ENCODE peak calls at places on chromosomes 3 and 15, in nine cellular contexts. D is AG04449; P is CD8-positive, alpha-beta T cell; M is cardiac muscle cell; E is GM06990; H is IMR-90; K is suprapubic skin; Q is testis; L is upper lobe of left lung. Z is an unnamed sample.

GRCh38 chr15:83106994-83107840 is at the start of gene TM6SF1:
- DNase-seq in D (no peak), E (peak), H (no peak), K (no peak), P (peak), Q (peak), L (peak), M (no peak), Z (no peak)

GRCh38 chr3:45244356-45244755 is 18.3 kb upstream of the TMEM158 start:
- DNase-seq in K (no peak), P (no peak), L (no peak), H (no peak), E (no peak), M (no peak), D (no peak), Q (no peak), Z (no peak)

GRCh38 chr3:48222616-48223513 is at the start of gene CAMP:
- DNase-seq in M (peak), E (peak), Q (peak), D (no peak), P (no peak), H (peak), K (no peak), L (no peak), Z (no peak)

GRCh38 chr3:141174683-141175082 is 56.9 kb upstream of the PXYLP1 start:
- DNase-seq in E (no peak), P (no peak), D (no peak), K (no peak), H (no peak), Q (no peak), M (no peak), L (peak), Z (no peak)

GRCh38 chr15:39506146-39506545 is 74.7 kb upstream of the THBS1 start:
- DNase-seq in E (no peak), D (no peak), Q (no peak), H (peak), L (no peak), M (peak), P (no peak), K (no peak), Z (no peak)

GRCh38 chr3:141875893-141876380 is 506 bp upstream of the ATP1B3 start:
- DNase-seq in K (peak), L (no peak), P (peak), H (peak), M (peak), Q (peak), E (no peak), D (no peak), Z (no peak)

GRCh38 chr3:52534281-52535183 is 875 bp upstream of the NT5DC2 start:
- DNase-seq in M (peak), E (peak), L (peak), P (peak), Q (no peak), D (no peak), H (peak), K (peak), Z (peak)

GRCh38 chr15:70596354-70597055 is 166.9 kb downstream of the UACA start:
- DNase-seq in Q (no peak), L (no peak), D (peak), E (no peak), H (peak), K (no peak), M (peak), P (no peak), Z (no peak)

GRCh38 chr3:188421151-188421821 is 267.3 kb downstream of the LPP start:
- DNase-seq in P (no peak), K (no peak), H (peak), E (no peak), L (no peak), Q (no peak), D (peak), M (peak), Z (no peak)

GRCh38 chr3:14203521-14204079 is 25.0 kb downstream of the LSM3 start:
- DNase-seq in M (peak), P (peak), D (peak), Q (peak), L (no peak), H (peak), K (no peak), E (no peak), Z (peak)

GRCh38 chr15:44676676-44677075 is 13.2 kb upstream of the SPG11 start:
- DNase-seq in H (no peak), E (no peak), L (no peak), M (no peak), K (no peak), Q (no peak), D (no peak), P (peak), Z (no peak)

GRCh38 chr3:40304352-40304751 is 5.2 kb upstream of the EIF1B start:
- DNase-seq in K (no peak), P (no peak), L (no peak), D (no peak), Q (no peak), E (no peak), M (no peak), H (no peak), Z (no peak)

GRCh38 chr3:58383904-58384303 is 49.7 kb downstream of the PDHB start:
- DNase-seq in P (no peak), E (no peak), Q (no peak), M (peak), D (peak), K (no peak), L (no peak), H (peak), Z (no peak)

GRCh38 chr15:47764666-47765065 is 47.4 kb downstream of the SEMA6D start:
- DNase-seq in D (no peak), E (no peak), Q (no peak), K (no peak), P (no peak), M (no peak), H (no peak), L (no peak), Z (no peak)

GRCh38 chr3:55661141-55661540 is 174.0 kb upstream of the WNT5A start:
- DNase-seq in L (no peak), D (no peak), E (peak), P (no peak), H (no peak), M (no peak), K (no peak), Q (no peak), Z (no peak)

GRCh38 chr3:41418961-41419691 is 219.8 kb downstream of the CTNNB1 start:
- DNase-seq in L (no peak), E (no peak), Q (no peak), D (peak), K (no peak), M (peak), P (no peak), H (peak), Z (no peak)

GRCh38 chr3:8784676-8785435 is 15.4 kb upstream of the OXTR start:
- DNase-seq in P (no peak), L (no peak), D (no peak), Q (no peak), H (no peak), M (no peak), E (no peak), K (no peak), Z (no peak)

GRCh38 chr3:139281096-139281495 is 62.7 kb upstream of the MRPS22 start:
- DNase-seq in H (no peak), P (no peak), K (no peak), L (no peak), M (no peak), Q (no peak), E (no peak), D (no peak), Z (no peak)

GRCh38 chr3:11603628-11604027 is 40.1 kb downstream of the VGLL4 start:
- DNase-seq in K (peak), Q (no peak), D (peak), H (peak), P (no peak), M (peak), L (no peak), E (no peak), Z (no peak)

GRCh38 chr3:69032137-69032536 is 18.7 kb upstream of the EOGT start:
- DNase-seq in H (peak), Q (no peak), D (no peak), M (peak), E (no peak), P (no peak), L (no peak), K (no peak), Z (no peak)

GRCh38 chr3:188296761-188297689 is 143.1 kb downstream of the LPP start:
- DNase-seq in L (no peak), H (peak), Q (no peak), P (no peak), M (peak), D (no peak), E (no peak), K (no peak), Z (no peak)

GRCh38 chr15:48170981-48171380 is 7.1 kb downstream of the MYEF2 start:
- DNase-seq in Q (no peak), P (no peak), D (no peak), H (no peak), E (no peak), M (no peak), K (no peak), L (no peak), Z (no peak)

GRCh38 chr3:35677797-35678196 is 38.5 kb downstream of the ARPP21 start:
- DNase-seq in D (no peak), E (no peak), P (no peak), L (no peak), Q (no peak), M (peak), H (no peak), K (no peak), Z (no peak)

GRCh38 chr15:64930019-64930652 is 18.4 kb downstream of the ANKDD1A start:
- DNase-seq in L (no peak), M (no peak), E (no peak), Q (no peak), H (no peak), D (no peak), K (peak), P (no peak), Z (no peak)

GRCh38 chr15:89428246-89428645 is 68.1 kb downstream of the RHCG start:
- DNase-seq in Q (no peak), K (no peak), M (no peak), L (no peak), H (no peak), D (no peak), P (no peak), E (no peak), Z (no peak)

GRCh38 chr3:181622365-181622764 is 89.4 kb upstream of the SOX2 start:
- DNase-seq in Q (no peak), M (peak), L (no peak), P (no peak), H (no peak), D (no peak), K (no peak), E (no peak), Z (no peak)

GRCh38 chr3:140994316-140994715 is 52.7 kb downstream of the SLC25A36 start:
- DNase-seq in E (no peak), K (no peak), H (no peak), D (no peak), P (no peak), Q (no peak), M (no peak), L (no peak), Z (no peak)

GRCh38 chr15:60134609-60135008 is 130.5 kb downstream of the FOXB1 start:
- DNase-seq in Q (peak), K (no peak), E (no peak), M (no peak), L (no peak), H (no peak), P (no peak), D (no peak), Z (no peak)

GRCh38 chr15:40313531-40314398 is 6.0 kb upstream of the PLCB2 start:
- DNase-seq in M (no peak), P (peak), Q (peak), D (no peak), H (no peak), L (no peak), K (no peak), E (no peak), Z (no peak)

DNA sequence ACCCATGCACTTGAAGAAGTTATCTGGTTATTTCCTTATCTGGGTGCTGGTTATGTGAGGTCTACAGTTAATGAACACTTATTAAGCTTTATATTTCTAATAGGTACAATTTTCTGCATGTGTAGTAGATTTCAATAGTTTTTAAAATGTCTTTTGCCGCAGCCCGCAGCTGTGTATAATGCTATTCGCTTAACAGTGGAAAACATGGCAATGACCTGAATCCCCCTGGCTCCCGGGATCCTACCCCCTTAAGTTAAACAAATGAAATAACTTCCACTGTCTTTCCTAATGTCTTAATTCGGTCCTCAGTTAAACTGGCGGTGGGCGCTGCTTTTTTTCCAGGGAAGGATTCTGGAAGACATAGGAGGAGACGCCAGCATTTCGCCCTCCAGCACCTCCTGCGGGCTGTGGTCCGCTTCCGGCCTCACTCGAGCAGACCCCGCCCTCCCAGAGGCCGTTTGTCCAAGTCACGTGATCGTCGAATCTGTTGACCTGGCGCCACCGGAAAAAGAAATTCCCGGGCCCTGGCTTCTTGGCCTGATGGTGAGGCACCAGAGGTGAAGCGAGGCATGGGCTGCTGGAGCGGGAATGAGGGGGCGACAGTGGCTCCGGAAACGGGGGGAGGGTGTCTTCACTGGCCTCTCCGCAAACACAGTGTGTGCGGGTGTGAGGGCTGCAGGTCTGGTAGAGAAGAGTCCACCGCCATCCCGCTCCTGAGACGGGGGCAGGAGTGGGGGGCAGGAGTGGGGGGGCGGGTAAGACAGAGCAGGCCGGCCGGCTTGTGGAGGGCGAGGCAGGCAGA is 45.6 kb upstream of the CSPG4 start:
- DNase-seq in H (peak), P (peak), Q (peak), K (peak), L (peak), D (no peak), M (peak), E (peak), Z (peak)
- TF ChIP-seq CTCF in H (peak), P (no peak), Q (no peak), K (peak), L (no peak), D (peak), M (peak), E (peak), Z (peak)

DNA sequence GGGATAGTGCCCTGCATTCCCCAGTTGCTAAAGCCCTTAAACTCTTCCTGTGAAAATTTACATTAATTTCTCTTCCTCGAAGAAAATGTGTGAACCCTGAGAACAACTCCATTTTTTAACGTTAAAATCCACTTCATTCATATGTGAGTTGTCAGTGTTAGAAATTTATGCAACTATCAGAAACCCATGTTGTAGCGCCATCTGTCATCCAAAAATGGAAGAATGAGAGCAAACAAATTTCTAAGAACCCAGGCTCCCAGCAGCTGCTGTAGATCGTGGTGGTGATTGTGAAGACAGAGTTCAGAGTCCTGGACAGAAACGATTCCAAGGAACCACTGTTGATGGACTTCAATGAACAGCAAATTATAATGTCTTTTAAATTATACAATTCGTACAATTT is 179.7 kb upstream of the NDN start:
- DNase-seq in H (no peak), L (no peak), D (no peak), P (no peak), Q (no peak), E (no peak), M (peak), K (no peak), Z (no peak)
- TF ChIP-seq CTCF in H (peak), L (peak), D (no peak), P (no peak), Q (peak), E (no peak), M (peak), K (no peak), Z (peak)

DNA sequence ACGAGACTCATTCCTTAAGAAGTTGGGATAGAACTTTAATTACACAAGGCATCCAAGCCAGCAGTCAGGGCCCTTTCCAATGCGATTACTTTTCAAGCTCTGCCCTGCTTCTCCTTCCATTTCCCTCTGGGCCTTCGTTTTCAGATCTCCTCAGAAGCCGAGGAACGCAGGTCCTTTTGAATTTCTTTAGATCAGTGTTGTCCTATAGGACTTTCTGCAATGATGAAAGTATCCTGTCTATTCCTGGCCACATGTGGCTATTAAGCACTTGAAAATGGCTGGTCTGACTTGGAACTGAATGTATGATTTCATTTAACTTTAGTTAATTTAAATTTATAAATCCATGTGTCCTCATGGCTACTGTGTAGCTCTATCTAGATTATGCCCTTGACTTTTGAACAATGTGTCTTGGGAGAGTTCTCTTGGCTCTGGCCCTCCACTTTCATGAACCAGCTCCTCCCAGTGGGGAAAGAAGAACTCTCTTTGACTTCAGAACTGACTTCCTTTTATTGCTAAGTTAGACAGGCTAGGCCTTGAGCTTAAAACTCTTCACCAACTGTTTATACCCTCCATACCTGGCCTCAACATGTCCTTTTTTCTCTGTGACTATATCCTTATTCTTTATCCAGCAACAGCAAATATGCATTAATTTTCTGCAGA is 22.7 kb downstream of the TGFBR2 start:
- DNase-seq in L (no peak), P (no peak), M (peak), Q (peak), K (no peak), E (no peak), D (no peak), H (no peak), Z (no peak)
- TF ChIP-seq CTCF in L (peak), P (peak), M (peak), Q (no peak), K (peak), E (peak), D (no peak), H (no peak), Z (no peak)

DNA sequence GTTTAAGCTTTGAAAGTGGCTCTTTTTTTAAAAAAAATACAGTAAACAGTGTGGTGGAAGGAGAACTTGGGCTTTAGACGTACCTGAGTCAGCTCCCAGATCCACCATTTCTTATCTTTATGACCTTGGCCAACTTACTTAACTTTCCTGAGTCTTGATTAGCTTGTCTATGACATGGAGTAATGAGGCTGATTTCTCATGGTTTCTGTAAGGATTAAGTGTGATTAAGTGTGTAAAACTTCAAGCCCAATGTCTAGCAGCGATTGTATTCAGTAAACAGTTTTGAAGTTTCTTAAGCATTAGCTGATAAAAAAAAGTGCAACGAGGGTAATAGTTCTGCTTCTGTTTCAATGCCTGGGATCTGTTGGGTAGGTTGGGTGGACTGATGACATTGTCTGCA is 10.8 kb downstream of the TRPM1 start:
- DNase-seq in Q (no peak), D (no peak), L (no peak), P (no peak), H (no peak), E (no peak), K (no peak), M (no peak), Z (no peak)
- TF ChIP-seq CTCF in Q (no peak), D (no peak), L (no peak), P (no peak), H (no peak), E (no peak), K (no peak), M (no peak), Z (no peak)

GRCh38 chr3:46851364-46852328 is 11.6 kb downstream of the MYL3 start:
- DNase-seq in L (no peak), P (no peak), D (no peak), H (no peak), Q (peak), K (peak), M (no peak), E (no peak), Z (no peak)
- TF ChIP-seq CTCF in L (no peak), P (no peak), D (no peak), H (no peak), Q (no peak), K (no peak), M (no peak), E (no peak), Z (no peak)

GRCh38 chr3:131701153-131701791 is 198.5 kb upstream of the MRPL3 start:
- DNase-seq in K (no peak), P (no peak), D (no peak), M (no peak), H (no peak), E (no peak), L (no peak), Q (no peak), Z (no peak)
- TF ChIP-seq CTCF in K (no peak), P (no peak), D (no peak), M (no peak), H (no peak), E (no peak), L (no peak), Q (no peak), Z (no peak)

GRCh38 chr3:113769551-113769950 is 22.7 kb downstream of the ATP6V1A start:
- DNase-seq in H (peak), Q (no peak), D (no peak), E (no peak), L (no peak), P (no peak), K (no peak), M (peak), Z (no peak)
- TF ChIP-seq CTCF in H (peak), Q (no peak), D (no peak), E (no peak), L (no peak), P (no peak), K (no peak), M (no peak), Z (no peak)

GRCh38 chr15:100932676-100933348 is 13.7 kb downstream of the LRRK1 start:
- DNase-seq in D (no peak), E (no peak), Q (no peak), H (no peak), M (no peak), L (no peak), K (no peak), P (no peak), Z (no peak)
- TF ChIP-seq CTCF in D (no peak), E (no peak), Q (no peak), H (no peak), M (no peak), L (no peak), K (no peak), P (no peak), Z (no peak)

DNA sequence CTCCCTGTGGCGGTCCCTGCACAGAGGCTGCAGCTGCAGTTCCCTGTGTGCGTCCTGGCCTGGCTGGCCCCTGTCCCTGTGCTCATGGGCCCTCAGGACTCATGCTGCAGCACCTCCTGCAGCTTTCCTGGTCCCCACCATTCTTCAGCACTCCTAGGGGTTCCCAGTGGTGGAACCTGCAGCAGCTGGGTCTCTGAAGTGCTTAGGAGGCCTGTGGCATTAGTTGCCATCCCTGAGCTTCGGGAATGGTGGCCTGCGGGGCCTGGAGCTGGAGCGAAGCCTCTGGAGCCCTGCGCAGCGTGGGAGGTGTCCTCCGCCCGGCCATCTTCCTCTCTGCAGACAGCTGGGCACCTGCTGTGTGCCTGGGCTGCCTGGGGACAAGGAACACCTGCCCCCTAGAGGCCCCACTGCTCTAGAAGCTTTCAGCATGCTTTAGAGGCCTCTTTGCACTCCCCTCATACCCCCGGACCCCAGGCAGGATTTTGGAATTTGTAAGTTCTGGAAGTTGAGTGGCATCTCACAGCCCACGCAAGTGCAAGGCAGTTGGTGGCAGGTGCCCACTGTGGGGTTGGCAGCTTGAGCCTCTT is 13.1 kb downstream of the PLXNA1 start:
- DNase-seq in L (peak), P (no peak), M (no peak), K (no peak), E (no peak), D (no peak), H (no peak), Q (no peak), Z (no peak)
- TF ChIP-seq CTCF in L (peak), P (no peak), M (peak), K (no peak), E (peak), D (peak), H (peak), Q (no peak), Z (no peak)